ENCODE peak calls at places on chromosome 19, in four cellular contexts. H, F, G and E are unnamed samples.

GRCh38 chr19:48500830-48501445 is 10.7 kb downstream of the LMTK3 start:
- DNase-seq in H (no peak), F (no peak), G (no peak), E (no peak)

GRCh38 chr19:16234552-16235445 is 37.1 kb downstream of the AP1M1 start:
- DNase-seq in H (no peak), F (peak), G (no peak), E (no peak)

GRCh38 chr19:33404506-33404905 is 31.0 kb downstream of the CEBPG start:
- DNase-seq in H (no peak), F (no peak), G (no peak), E (no peak)

GRCh38 chr19:48806518-48806817 is 4.4 kb downstream of the BCAT2 start:
- DNase-seq in H (no peak), F (no peak), G (no peak), E (peak)

GRCh38 chr19:1411255-1412191 is 4.1 kb downstream of the DAZAP1 start:
- DNase-seq in H (peak), F (no peak), G (no peak), E (no peak)

GRCh38 chr19:51203941-51204720 is 20.7 kb upstream of the CD33 start:
- DNase-seq in H (no peak), F (no peak), G (no peak), E (no peak)

GRCh38 chr19:6740589-6741348 is 1.3 kb downstream of the TRIP10 start:
- DNase-seq in H (no peak), F (no peak), G (peak), E (peak)

GRCh38 chr19:55114566-55115145 is 2.8 kb downstream of the PPP1R12C start:
- DNase-seq in H (no peak), F (no peak), G (no peak), E (no peak)

GRCh38 chr19:35044317-35045117 is 3.0 kb downstream of the HPN start:
- DNase-seq in H (peak), F (peak), G (peak), E (peak)

GRCh38 chr19:3148503-3148902 is 12.7 kb downstream of the GNA15 start:
- DNase-seq in H (no peak), F (no peak), G (no peak), E (no peak)

GRCh38 chr19:33248104-33248503 is 22.5 kb upstream of the SLC7A10 start:
- DNase-seq in H (no peak), F (no peak), G (no peak), E (no peak)

GRCh38 chr19:4554717-4555116 is 4.8 kb downstream of the SEMA6B start:
- DNase-seq in H (no peak), F (no peak), G (no peak), E (no peak)

GRCh38 chr19:4553092-4553695 is 6.3 kb downstream of the SEMA6B start:
- DNase-seq in H (no peak), F (no peak), G (no peak), E (no peak)

GRCh38 chr19:4553775-4554174 is 5.7 kb downstream of the SEMA6B start:
- DNase-seq in H (no peak), F (no peak), G (no peak), E (no peak)

GRCh38 chr19:4550479-4551050 is 8.9 kb downstream of the SEMA6B start:
- DNase-seq in H (no peak), F (no peak), G (no peak), E (no peak)

DNA sequence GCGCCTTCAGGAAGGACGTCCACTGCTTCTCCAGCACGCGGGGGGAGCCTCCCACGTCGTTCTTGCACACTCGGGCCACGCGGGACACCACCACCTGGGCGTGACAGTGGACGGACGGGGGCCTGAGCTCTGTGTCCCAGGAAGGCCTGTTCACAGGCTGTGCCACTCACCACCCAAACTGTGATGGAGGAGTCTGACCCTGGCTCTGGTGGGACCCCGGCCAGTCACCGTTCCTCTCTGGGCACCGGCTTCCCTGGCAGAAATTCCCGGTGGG is 7.0 kb downstream of the SEMA6B start:
- DNase-seq in H (no peak), F (no peak), G (no peak), E (no peak)
- TF ChIP-seq CTCF in H (no peak), F (no peak), G (no peak), E (no peak)

GRCh38 chr19:53703361-53703760 is 71.6 kb downstream of the DPRX start:
- DNase-seq in H (no peak), F (no peak), G (no peak), E (no peak)

GRCh38 chr19:53704011-53704410 is 72.2 kb downstream of the DPRX start:
- DNase-seq in H (no peak), F (no peak), G (no peak), E (no peak)

GRCh38 chr19:53707278-53707677 is 75.5 kb downstream of the DPRX start:
- DNase-seq in H (no peak), F (no peak), G (no peak), E (no peak)
- TF ChIP-seq CTCF in H (no peak), F (no peak), G (no peak), E (no peak)

DNA sequence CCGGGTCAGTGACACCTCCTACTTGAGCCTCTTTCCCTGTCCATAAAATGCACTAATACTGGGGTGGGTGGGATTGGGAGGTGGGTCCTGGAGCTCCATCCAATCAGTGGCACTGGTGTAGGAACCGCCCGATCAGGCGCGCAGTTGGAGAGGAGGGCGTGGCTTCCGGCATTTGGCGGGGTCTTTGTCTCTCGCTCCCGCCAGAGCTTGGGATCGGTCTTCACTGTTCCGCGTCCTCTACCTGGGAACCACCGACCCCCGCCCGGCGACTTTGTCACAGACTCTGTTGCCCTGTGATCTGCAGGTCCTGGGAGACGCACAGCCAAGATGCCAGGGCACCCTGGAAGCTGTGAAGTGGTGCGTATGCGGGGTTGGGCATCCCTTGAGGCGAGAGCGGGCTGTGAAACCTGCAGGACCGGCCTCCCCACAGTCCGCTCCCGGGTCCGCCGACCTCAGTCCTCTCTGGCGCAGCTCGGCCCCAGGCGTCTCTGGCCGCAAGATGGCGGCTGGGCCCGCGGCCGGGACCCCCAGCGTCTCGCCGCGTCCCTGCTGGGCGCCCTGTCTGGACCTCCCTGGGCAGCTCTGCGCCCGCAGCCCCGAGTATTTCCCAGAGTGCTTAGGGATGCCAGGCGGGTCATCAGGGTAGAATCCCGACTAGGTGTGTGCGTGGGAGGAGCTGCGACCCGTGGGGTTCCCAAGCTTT is 41.6 kb upstream of the ZNF730 start:
- DNase-seq in H (peak), F (no peak), G (peak), E (peak)
- TF ChIP-seq CTCF in H (no peak), F (no peak), G (no peak), E (no peak)

GRCh38 chr19:20153281-20153680 is 13.7 kb upstream of the ZNF486 start:
- DNase-seq in H (no peak), F (no peak), G (no peak), E (no peak)
- TF ChIP-seq CTCF in H (no peak), F (no peak), G (no peak), E (no peak)

GRCh38 chr19:7992575-7992974 is 12.9 kb downstream of the ELAVL1 start:
- DNase-seq in H (no peak), F (no peak), G (peak), E (no peak)

GRCh38 chr19:7993560-7993959 is 11.9 kb downstream of the ELAVL1 start:
- DNase-seq in H (no peak), F (no peak), G (no peak), E (no peak)

GRCh38 chr19:7994923-7995682 is 10.3 kb downstream of the ELAVL1 start:
- DNase-seq in H (no peak), F (no peak), G (no peak), E (no peak)

GRCh38 chr19:7995756-7996155 is 9.7 kb downstream of the ELAVL1 start:
- DNase-seq in H (no peak), F (no peak), G (no peak), E (no peak)

DNA sequence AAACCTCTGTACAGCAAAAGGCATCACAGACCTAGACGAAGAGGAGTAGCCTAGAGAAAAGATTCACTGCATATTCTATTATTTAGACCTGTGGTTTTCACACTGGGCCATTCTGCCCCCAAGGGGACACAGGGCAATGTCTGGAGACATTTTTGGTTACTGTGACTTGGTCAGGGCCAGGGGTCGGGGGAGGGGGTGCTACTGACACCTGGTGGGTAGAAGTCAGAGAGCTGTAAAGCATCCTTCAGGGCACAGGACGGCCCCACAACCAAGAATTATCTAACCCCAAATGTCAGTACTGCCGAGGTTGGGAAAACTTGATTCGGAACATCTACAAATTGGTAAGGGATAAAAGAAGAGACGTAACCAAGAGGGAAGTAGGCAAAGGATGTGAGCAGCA is 11.3 kb downstream of the ELAVL1 start:
- DNase-seq in H (no peak), F (no peak), G (no peak), E (no peak)
- TF ChIP-seq CTCF in H (no peak), F (no peak), G (peak), E (no peak)

DNA sequence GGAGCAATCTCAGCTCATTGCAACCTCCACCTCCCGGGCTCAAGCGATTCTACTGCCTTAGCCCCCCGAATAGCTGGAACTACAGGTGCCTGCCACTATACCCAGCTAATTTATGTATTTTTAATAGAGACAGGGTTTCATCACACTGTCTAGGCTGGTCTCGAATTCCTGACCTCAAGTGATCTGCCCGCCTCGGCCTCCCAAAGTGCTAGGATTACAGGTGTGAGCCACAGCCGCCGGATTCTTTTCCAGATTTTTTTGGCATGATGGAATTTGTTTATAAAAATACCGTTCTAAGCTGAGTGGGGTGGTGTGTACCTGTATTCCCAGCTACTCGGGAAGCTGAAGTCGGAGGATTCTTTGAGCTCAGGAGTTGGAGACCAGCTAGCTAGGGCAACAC is 6.0 kb upstream of the ATG4D start:
- DNase-seq in H (no peak), F (no peak), G (no peak), E (no peak)
- TF ChIP-seq CTCF in H (no peak), F (no peak), G (no peak), E (no peak)

GRCh38 chr19:10568826-10569651 is at the start of gene CDKN2D:
- DNase-seq in H (peak), F (peak), G (peak), E (peak)

GRCh38 chr19:10567696-10568443 is 909 bp downstream of the CDKN2D start:
- DNase-seq in H (no peak), F (no peak), G (no peak), E (no peak)

GRCh38 chr19:10566408-10566657 is 523 bp upstream of the KRI1 start:
- DNase-seq in H (no peak), F (no peak), G (no peak), E (no peak)

GRCh38 chr19:10566658-10567410 is 1.0 kb upstream of the KRI1 start:
- DNase-seq in H (no peak), F (no peak), G (no peak), E (no peak)

GRCh38 chr19:10568444-10568825 is 344 bp downstream of the CDKN2D start:
- DNase-seq in H (no peak), F (no peak), G (peak), E (no peak)
- TF ChIP-seq CTCF in H (no peak), F (no peak), G (no peak), E (no peak)

GRCh38 chr19:43101950-43102349 is 19.4 kb upstream of the PSG2 start:
- DNase-seq in H (no peak), F (no peak), G (peak), E (no peak)
- TF ChIP-seq CTCF in H (no peak), F (no peak), G (peak), E (no peak)

DNA sequence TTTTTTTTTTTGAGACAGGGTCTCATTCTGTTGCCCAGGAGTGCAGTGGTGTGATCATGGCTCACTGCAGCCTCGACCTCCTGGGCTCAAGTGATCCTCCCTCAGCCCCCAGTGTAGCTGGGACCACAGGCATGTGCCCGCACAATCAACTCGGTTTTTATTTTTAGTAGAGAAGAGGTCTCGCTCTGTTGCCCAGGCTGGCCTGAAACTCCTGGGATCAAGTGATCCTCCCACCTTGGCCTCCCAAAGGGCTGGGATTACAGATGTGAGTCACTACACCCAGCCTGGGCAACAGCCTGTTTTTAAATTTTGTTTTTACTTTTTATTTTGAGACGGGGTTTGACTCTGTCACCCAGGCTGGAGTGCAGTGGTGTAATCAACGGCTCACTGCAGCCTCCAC is 2.3 kb upstream of the KDM4B start:
- DNase-seq in H (no peak), F (no peak), G (no peak), E (no peak)
- TF ChIP-seq CTCF in H (no peak), F (no peak), G (no peak), E (no peak)

GRCh38 chr19:38793186-38793585 is 4.2 kb downstream of the LGALS7B start:
- DNase-seq in H (peak), F (no peak), G (peak), E (no peak)

GRCh38 chr19:38793671-38794070 is 4.7 kb downstream of the LGALS7B start:
- DNase-seq in H (no peak), F (no peak), G (no peak), E (no peak)

GRCh38 chr19:38795549-38795948 is 6.5 kb downstream of the LGALS7B start:
- DNase-seq in H (no peak), F (no peak), G (no peak), E (no peak)

GRCh38 chr19:38796154-38796553 is 7.2 kb downstream of the LGALS7B start:
- DNase-seq in H (no peak), F (no peak), G (no peak), E (no peak)

DNA sequence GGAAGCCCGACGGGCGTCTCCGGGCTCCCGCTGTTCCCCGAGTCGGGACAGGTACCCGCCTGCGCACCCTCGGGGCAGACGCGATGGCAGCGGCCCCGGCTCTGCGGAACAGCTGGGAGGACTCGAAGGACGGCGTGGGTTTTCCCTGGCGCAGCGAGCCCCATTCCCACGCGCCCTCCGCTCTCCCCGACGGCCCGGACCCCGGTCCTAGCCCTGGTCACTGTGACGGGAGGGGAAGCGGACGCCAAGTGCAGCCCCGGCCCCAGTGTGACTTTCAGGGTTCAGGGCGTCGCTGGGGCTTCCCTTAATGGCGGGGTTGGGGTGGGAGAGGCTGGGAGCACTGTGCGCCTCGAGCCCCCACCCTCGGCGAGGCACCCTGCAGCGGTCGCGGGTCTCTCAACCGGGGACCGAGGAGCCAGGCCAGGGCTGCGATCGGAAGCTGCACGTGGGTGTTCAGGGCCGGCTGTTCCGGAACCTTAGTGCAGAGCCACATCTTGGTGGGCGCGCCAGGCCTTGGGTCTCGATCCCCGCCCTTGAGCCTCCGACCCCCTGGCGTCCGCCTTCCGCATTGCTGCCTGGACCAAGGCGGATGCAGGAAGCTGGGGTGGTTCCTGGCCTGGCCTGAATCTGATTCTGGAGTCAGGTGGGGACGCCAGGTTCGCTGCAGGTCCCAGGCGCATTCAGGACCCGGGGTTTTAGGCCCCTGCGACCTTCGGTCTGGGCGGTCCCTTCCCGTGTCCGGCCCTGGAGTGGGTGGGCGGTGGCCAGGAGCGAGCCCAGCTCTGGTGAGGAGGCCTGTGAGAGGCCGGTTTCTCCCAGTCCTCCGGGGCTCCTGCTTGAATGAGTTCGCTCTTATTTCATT is 3.5 kb downstream of the LGALS7B start:
- DNase-seq in H (no peak), F (no peak), G (no peak), E (no peak)
- TF ChIP-seq CTCF in H (peak), F (peak), G (no peak), E (peak)